ENCODE peak calls at places on chromosome 1, in six cellular contexts. K is CD8-positive, alpha-beta memory T cell; T is NT2/D1; E is uterus; S is PC-9; V is right atrium auricular region. Y is an unnamed sample.

GRCh38 chr1:167492509-167492910 is 25.8 kb downstream of the CD247 start:
- DNase-seq in V (no peak), S (no peak), T (no peak), E (no peak), K (peak; percentile 70), Y (no peak)

GRCh38 chr1:101008229-101008628 is 17.4 kb downstream of the DPH5 start:
- DNase-seq in S (no peak), K (no peak), T (no peak), V (no peak), E (no peak), Y (no peak)

GRCh38 chr1:210558302-210558701 is 229.6 kb downstream of the HHAT start:
- DNase-seq in S (no peak), V (peak; percentile 63), T (no peak), E (no peak), K (no peak), Y (peak; percentile 92)

GRCh38 chr1:43405219-43405875 is 15.6 kb downstream of the SZT2 start:
- DNase-seq in T (no peak), E (no peak), V (no peak), S (no peak), K (no peak), Y (no peak)

GRCh38 chr1:211935448-211935970 is 99.8 kb downstream of the INTS7 start:
- DNase-seq in T (no peak), E (no peak), V (no peak), S (no peak), K (no peak), Y (no peak)

GRCh38 chr1:11880911-11881748 is 22.4 kb upstream of the NPPB start:
- DNase-seq in K (no peak), E (no peak), T (no peak), S (no peak), V (peak; percentile 81), Y (peak; percentile 91)

GRCh38 chr1:117105003-117105402 is 16.5 kb downstream of the TRIM45 start:
- DNase-seq in E (no peak), S (no peak), V (no peak), K (no peak), T (no peak), Y (no peak)

GRCh38 chr1:157806431-157807149 is 13.3 kb downstream of the FCRL1 start:
- DNase-seq in K (no peak), T (no peak), S (no peak), E (no peak), V (no peak), Y (peak; percentile 30)

GRCh38 chr1:94142583-94142982 is 21.6 kb upstream of the ABCA4 start:
- DNase-seq in E (no peak), V (no peak), K (no peak), T (no peak), S (no peak), Y (no peak)

GRCh38 chr1:212667223-212668139 is 32.2 kb downstream of the BATF3 start:
- DNase-seq in S (peak; percentile 96), V (peak; percentile 78), K (no peak), E (peak; percentile 42), T (peak; percentile 71), Y (no peak)

GRCh38 chr1:60959701-60960100 is 122.7 kb upstream of the NFIA start:
- DNase-seq in V (no peak), T (no peak), E (no peak), K (no peak), S (no peak), Y (no peak)

GRCh38 chr1:237258871-237259270 is 216.9 kb downstream of the RYR2 start:
- DNase-seq in V (peak; percentile 76), T (no peak), K (no peak), E (peak; percentile 24), S (no peak), Y (peak; percentile 72)

GRCh38 chr1:248926401-248927182 is 20.6 kb downstream of the PGBD2 start:
- DNase-seq in E (no peak), K (no peak), V (no peak), T (no peak), S (no peak), Y (no peak)

GRCh38 chr1:59156526-59157196 is 140.2 kb upstream of the FGGY start:
- DNase-seq in V (no peak), T (peak; percentile 58), E (no peak), S (peak; percentile 35), K (no peak), Y (no peak)

GRCh38 chr1:36160949-36161485 is 5.1 kb downstream of the MAP7D1 start:
- DNase-seq in E (peak; percentile 51), V (peak; percentile 79), K (peak; percentile 77), T (no peak), S (no peak), Y (peak; percentile 90)

GRCh38 chr1:30770150-30770549 is 12.6 kb upstream of the LAPTM5 start:
- DNase-seq in E (no peak), K (no peak), V (no peak), S (no peak), T (no peak), Y (peak; percentile 44)

GRCh38 chr1:46820076-46820475 is 21.2 kb downstream of the CYP4B1 start:
- DNase-seq in V (no peak), K (no peak), T (no peak), E (no peak), S (no peak), Y (no peak)

GRCh38 chr1:8913457-8913856 is 32.2 kb upstream of the CA6 start:
- DNase-seq in V (no peak), E (no peak), K (no peak), T (no peak), S (no peak), Y (no peak)

GRCh38 chr1:149936992-149937705 is 470 bp upstream of the MTMR11 start:
- DNase-seq in E (no peak), K (no peak), S (peak; percentile 92), T (no peak), V (no peak), Y (no peak)

GRCh38 chr1:38153426-38154088 is 107.0 kb upstream of the POU3F1 start:
- DNase-seq in T (no peak), E (no peak), K (no peak), V (no peak), S (no peak), Y (no peak)

GRCh38 chr1:198788561-198789064 is 149.8 kb downstream of the PTPRC start:
- DNase-seq in K (no peak), S (no peak), T (peak; percentile 33), E (no peak), V (no peak), Y (no peak)

GRCh38 chr1:5254975-5255374 is 600.6 kb downstream of the AJAP1 start:
- DNase-seq in E (no peak), T (no peak), K (no peak), V (peak; percentile 44), S (no peak), Y (no peak)

GRCh38 chr1:75257424-75257823 is 123.2 kb downstream of the LHX8 start:
- DNase-seq in T (peak; percentile 13), K (no peak), V (no peak), E (no peak), S (no peak), Y (no peak)

GRCh38 chr1:94998128-94998527 is 71.2 kb upstream of the CNN3 start:
- DNase-seq in V (no peak), K (no peak), T (no peak), S (no peak), E (no peak), Y (no peak)

GRCh38 chr1:160103658-160104519 is 5.5 kb upstream of the IGSF8 start:
- DNase-seq in K (no peak), S (no peak), T (no peak), E (no peak), V (no peak), Y (no peak)

GRCh38 chr1:69671363-69672010 is 103.8 kb downstream of the LRRC7 start:
- DNase-seq in E (no peak), T (no peak), K (no peak), S (no peak), V (no peak), Y (no peak)

GRCh38 chr1:202107801-202108731 is 14.7 kb upstream of the GPR37L1 start:
- DNase-seq in S (peak; percentile 97), K (no peak), T (no peak), E (no peak), V (no peak), Y (peak; percentile 51)

GRCh38 chr1:204076891-204077290 is 4.0 kb downstream of the SOX13 start:
- DNase-seq in K (no peak), T (no peak), E (no peak), V (no peak), S (no peak), Y (no peak)
- H3K4me1 ChIP-seq in K (peaks cover 12% of the 10 kb centered on the region), T (peaks cover 24% of the 10 kb centered on the region), E (peaks cover 36% of the 10 kb centered on the region), V (peaks cover 68% of the 10 kb centered on the region), S (peaks cover 66% of the 10 kb centered on the region), Y (peaks cover 12% of the 10 kb centered on the region)

GRCh38 chr1:114092118-114092517 is 61.6 kb downstream of the SYT6 start:
- DNase-seq in S (no peak), E (no peak), K (no peak), T (no peak), V (no peak), Y (no peak)
- H3K4me3 ChIP-seq in S (no peak overlapping the region), E (no peak overlapping the region), K (no peak overlapping the region), T (no peak overlapping the region), V (no peak overlapping the region), Y (no peak overlapping the region)

DNA sequence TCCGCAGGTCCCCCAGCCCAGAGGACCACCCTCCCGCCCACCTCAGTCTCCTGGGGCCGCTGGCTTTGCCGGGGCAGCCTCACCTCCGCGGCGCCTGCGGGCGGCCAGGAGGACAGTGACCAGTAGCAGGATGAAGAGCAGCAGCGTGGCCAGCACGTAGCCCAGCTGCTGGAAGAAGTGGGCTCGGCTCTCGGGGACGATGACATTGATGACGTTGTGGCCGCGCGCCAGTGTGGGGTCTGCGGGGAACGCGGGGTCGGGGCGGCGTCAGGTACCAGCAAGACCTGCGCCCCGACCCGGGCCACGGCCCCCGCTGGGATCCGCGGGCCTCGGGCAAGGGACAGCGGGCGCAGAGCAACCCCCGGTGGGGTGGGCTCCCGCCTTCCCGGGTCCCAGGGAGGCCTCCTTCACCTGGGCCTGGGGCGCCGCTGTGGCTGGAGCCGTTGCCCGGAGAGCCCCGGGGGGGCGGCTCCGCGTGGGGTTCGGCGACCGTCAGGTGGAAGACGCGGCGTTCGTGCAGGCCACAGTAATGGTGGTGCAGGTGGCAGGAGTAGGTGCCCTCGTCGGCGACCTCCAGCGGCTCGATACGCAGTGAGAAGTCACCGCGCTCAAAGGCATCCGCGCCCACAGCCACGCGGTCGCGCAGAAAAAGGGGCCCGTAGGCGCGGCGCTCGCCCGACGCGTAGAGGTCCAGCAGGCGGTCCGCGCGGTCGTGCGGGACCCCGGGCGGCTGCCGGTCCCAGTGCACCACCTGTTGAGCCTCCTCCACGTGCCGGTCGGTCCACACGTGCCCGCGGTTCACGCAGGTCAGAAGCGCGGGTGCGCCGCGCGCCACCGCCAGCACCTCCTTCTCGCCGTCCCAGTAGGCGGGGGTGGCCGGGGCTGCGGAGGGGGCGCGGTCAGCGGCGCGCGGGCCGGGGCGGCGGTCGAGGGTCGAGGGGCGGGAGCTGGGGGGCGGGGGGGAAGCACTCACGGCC is 3.8 kb downstream of the MXRA8 start:
- DNase-seq in V (no peak), T (no peak), K (peak; percentile 44), S (peak; percentile 9), E (no peak), Y (peak; percentile 66)
- H3K4me1 ChIP-seq in V (peaks cover 74% of the 10 kb centered on the region), T (peaks cover 17% of the 10 kb centered on the region), K (peaks cover 23% of the 10 kb centered on the region), S (peaks cover 11% of the 10 kb centered on the region), E (peaks cover 24% of the 10 kb centered on the region), Y (peaks cover 2% of the 10 kb centered on the region)

GRCh38 chr1:153790282-153790995 is 15.2 kb downstream of the SLC27A3 start:
- DNase-seq in T (no peak), E (peak; percentile 89), V (peak; percentile 93), K (no peak), S (no peak), Y (peak; percentile 94)
- H3K4me3 ChIP-seq in T (no peak overlapping the region), E (peak overlapping the region; percentile 28), V (peak overlapping the region; percentile 19), K (no peak overlapping the region), S (no peak overlapping the region), Y (peak overlapping the region; percentile 33)